ENCODE peak calls at places on chromosomes 6 and 20, in four cellular contexts. One of them, this sample, is unnamed.

GRCh38 chr20:42218566-42218965 is 600.4 kb upstream of the CHD6 start:
- DNase-seq in WTC11: no peak
- DNase-seq in K562: no peak
- DNase-seq in GM12878: no peak
- DNase-seq in this sample: no peak

GRCh38 chr6:85641916-85642773 is 541 bp downstream of the SYNCRIP start:
- DNase-seq in GM12878: no peak
- DNase-seq in WTC11: peak; percentile 30
- DNase-seq in K562: peak; percentile 57
- DNase-seq in this sample: peak; percentile 35

GRCh38 chr6:138110229-138110628 is 3.0 kb upstream of the PERP start:
- DNase-seq in WTC11: no peak
- DNase-seq in GM12878: no peak
- DNase-seq in K562: no peak
- DNase-seq in this sample: no peak

GRCh38 chr6:166683477-166683876 is 56.4 kb upstream of the RPS6KA2 start:
- DNase-seq in K562: no peak
- DNase-seq in WTC11: no peak
- DNase-seq in GM12878: no peak
- DNase-seq in this sample: no peak

GRCh38 chr6:169559001-169559441 is 142.8 kb downstream of the WDR27 start:
- DNase-seq in GM12878: no peak
- DNase-seq in K562: no peak
- DNase-seq in WTC11: no peak
- DNase-seq in this sample: no peak

GRCh38 chr6:46746691-46747090 is at the start of gene ANKRD66:
- DNase-seq in WTC11: no peak
- DNase-seq in GM12878: no peak
- DNase-seq in K562: no peak
- DNase-seq in this sample: no peak

GRCh38 chr6:144131248-144131709 is 19.0 kb upstream of the STX11 start:
- DNase-seq in K562: no peak
- DNase-seq in WTC11: no peak
- DNase-seq in GM12878: no peak
- DNase-seq in this sample: no peak

GRCh38 chr20:58142843-58143185 is 85.6 kb downstream of the ANKRD60 start:
- DNase-seq in GM12878: no peak
- DNase-seq in K562: no peak
- DNase-seq in WTC11: no peak
- DNase-seq in this sample: no peak

GRCh38 chr20:57070296-57070695 is 196.1 kb downstream of the BMP7 start:
- DNase-seq in K562: no peak
- DNase-seq in GM12878: no peak
- DNase-seq in WTC11: no peak
- DNase-seq in this sample: no peak

DNA sequence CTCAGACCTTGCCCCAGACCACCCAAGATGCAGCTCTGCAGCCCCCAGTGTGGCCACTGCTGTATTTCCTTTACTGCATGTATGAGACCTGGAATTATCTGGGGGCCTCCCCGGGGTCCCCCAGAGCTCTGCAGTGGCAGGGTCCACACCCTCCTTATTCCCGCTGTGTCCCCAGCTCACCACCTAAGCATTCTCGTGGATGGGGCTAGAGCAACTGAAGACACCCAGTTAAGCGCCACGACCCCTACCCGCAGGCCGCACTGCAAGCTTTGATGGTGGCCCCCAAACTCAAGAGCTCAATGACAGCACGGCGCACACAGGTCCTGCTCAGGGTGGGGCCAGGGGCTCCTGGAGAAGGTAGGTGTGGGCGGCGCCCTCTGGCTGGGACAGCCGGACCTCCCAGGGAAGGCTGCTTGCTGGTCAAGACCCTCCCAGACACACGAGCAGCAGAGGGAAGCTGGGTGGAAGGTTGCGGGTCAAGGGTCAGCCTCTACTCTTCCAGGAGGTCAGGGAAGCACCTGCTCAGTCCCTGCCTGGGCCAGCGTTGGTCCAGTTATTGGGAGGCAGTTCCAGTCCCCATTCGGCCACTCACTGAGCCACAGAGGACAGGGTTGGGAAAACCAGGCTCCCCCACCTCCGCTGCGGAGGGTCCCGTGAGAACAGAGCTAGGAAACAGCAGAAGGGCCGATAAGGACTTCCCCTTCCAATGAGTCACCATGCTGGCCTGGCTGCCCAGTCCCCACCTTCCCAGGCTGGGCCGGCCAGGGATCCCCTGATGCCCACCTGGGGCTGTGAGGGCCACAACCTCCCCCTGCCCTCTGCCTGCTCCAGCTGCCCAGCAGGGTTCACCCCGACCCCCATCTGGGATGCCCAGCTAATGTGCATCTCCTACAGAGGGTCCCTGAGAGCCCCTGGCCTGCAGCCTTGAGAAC is 2.9 kb downstream of the LAMA5 start:
- DNase-seq in WTC11: peak; percentile 46
- DNase-seq in GM12878: no peak
- DNase-seq in K562: no peak
- DNase-seq in this sample: no peak
- TF ChIP-seq CREM in WTC11: no peak
- TF ChIP-seq CREM in GM12878: no peak
- TF ChIP-seq CREM in K562: no peak
- TF ChIP-seq CREM in this sample: no peak

GRCh38 chr6:12958052-12958706 is 241.6 kb downstream of the PHACTR1 start:
- DNase-seq in K562: no peak
- DNase-seq in WTC11: no peak
- DNase-seq in GM12878: no peak
- DNase-seq in this sample: no peak
- TF ChIP-seq CREM in K562: no peak
- TF ChIP-seq CREM in WTC11: no peak
- TF ChIP-seq CREM in GM12878: no peak
- TF ChIP-seq CREM in this sample: no peak

GRCh38 chr20:11166716-11167115 is 492.9 kb upstream of the JAG1 start:
- DNase-seq in GM12878: no peak
- DNase-seq in WTC11: no peak
- DNase-seq in K562: no peak
- DNase-seq in this sample: no peak
- TF ChIP-seq CREM in GM12878: no peak
- TF ChIP-seq CREM in WTC11: no peak
- TF ChIP-seq CREM in K562: no peak
- TF ChIP-seq CREM in this sample: no peak

GRCh38 chr6:111250743-111251406 is 163.6 kb downstream of the SLC16A10 start:
- DNase-seq in GM12878: no peak
- DNase-seq in K562: peak; percentile 29
- DNase-seq in WTC11: no peak
- DNase-seq in this sample: no peak
- TF ChIP-seq CREM in GM12878: no peak
- TF ChIP-seq CREM in K562: no peak
- TF ChIP-seq CREM in WTC11: no peak
- TF ChIP-seq CREM in this sample: no peak

GRCh38 chr6:44487611-44488010 is 100.1 kb downstream of the CDC5L start:
- DNase-seq in GM12878: no peak
- DNase-seq in K562: no peak
- DNase-seq in WTC11: no peak
- DNase-seq in this sample: no peak

GRCh38 chr6:44493593-44493992 is 106.1 kb downstream of the CDC5L start:
- DNase-seq in WTC11: no peak
- DNase-seq in K562: no peak
- DNase-seq in GM12878: no peak
- DNase-seq in this sample: no peak

GRCh38 chr6:44493132-44493531 is 105.6 kb downstream of the CDC5L start:
- DNase-seq in K562: no peak
- DNase-seq in GM12878: no peak
- DNase-seq in WTC11: no peak
- DNase-seq in this sample: no peak

GRCh38 chr6:44487002-44487401 is 99.5 kb downstream of the CDC5L start:
- DNase-seq in GM12878: no peak
- DNase-seq in K562: no peak
- DNase-seq in WTC11: no peak
- DNase-seq in this sample: no peak

GRCh38 chr6:44489912-44490604 is 102.6 kb downstream of the CDC5L start:
- DNase-seq in K562: no peak
- DNase-seq in GM12878: no peak
- DNase-seq in WTC11: no peak
- DNase-seq in this sample: no peak
- TF ChIP-seq CREM in K562: no peak
- TF ChIP-seq CREM in GM12878: no peak
- TF ChIP-seq CREM in WTC11: no peak
- TF ChIP-seq CREM in this sample: no peak

DNA sequence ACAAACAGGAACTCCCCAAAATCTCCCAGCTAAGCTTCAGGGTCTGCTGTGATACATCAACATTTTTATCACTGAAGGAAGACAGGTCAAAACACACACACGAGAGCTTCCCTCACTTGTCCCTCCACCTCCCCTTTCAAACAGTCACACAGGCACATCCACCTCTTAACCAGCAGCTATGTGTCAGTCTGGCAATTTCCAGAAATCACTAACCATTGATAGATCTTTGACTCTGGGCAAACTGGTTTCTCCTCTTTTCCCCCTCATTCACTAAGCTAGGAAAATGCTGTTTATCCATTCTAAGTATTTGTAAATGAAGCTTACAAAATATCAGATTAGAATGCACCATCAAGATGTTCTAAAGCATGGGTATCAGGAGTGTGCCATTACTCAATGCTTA is 87.8 kb downstream of the DCDC2 start:
- DNase-seq in K562: no peak
- DNase-seq in WTC11: no peak
- DNase-seq in GM12878: no peak
- DNase-seq in this sample: no peak
- TF ChIP-seq CREM in K562: no peak
- TF ChIP-seq CREM in WTC11: no peak
- TF ChIP-seq CREM in GM12878: no peak
- TF ChIP-seq CREM in this sample: no peak

GRCh38 chr20:64037498-64038213 is 1.7 kb downstream of the C20orf204 start:
- DNase-seq in GM12878: no peak
- DNase-seq in WTC11: peak; percentile 50
- DNase-seq in K562: peak; percentile 61
- DNase-seq in this sample: no peak
- TF ChIP-seq CREM in GM12878: no peak
- TF ChIP-seq CREM in WTC11: no peak
- TF ChIP-seq CREM in K562: no peak
- TF ChIP-seq CREM in this sample: no peak

DNA sequence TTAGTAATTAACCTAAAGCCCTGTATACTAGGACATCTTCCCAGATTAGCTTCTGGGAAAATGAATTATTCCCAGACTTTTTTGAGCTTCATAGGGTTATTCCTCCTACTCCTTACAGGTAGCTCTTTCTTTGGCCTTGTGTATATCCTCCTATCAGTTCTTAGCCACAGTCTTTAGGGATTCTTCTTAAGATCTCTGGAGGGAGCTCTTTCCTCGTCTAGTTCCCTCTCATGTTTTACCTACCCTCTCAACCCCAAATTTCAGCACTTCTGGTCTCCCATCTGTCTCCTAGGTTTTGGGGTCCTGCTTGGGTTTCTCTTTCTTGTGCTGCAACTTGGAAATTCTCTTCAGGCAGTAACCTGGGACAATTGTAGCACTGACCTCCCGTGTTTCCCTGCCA is 46.4 kb upstream of the SLC35B3 start:
- DNase-seq in GM12878: no peak
- DNase-seq in WTC11: no peak
- DNase-seq in K562: no peak
- DNase-seq in this sample: no peak
- TF ChIP-seq CREM in GM12878: no peak
- TF ChIP-seq CREM in WTC11: no peak
- TF ChIP-seq CREM in K562: no peak
- TF ChIP-seq CREM in this sample: no peak

This sample was measured in HepG2.